ENCODE peak calls at places on chromosomes 7 and 10, in seven cellular contexts. A is SK-N-SH, P is H1, N is K562, O is HCT116, G is GM12878, Q is HepG2. W is an unnamed sample.

GRCh38 chr7:46153951-46154787 is 233.1 kb upstream of the IGFBP3 start:
- DNase-seq in A (no peak), P (no peak), N (no peak), O (no peak), G (peak), Q (peak), W (no peak)

GRCh38 chr7:144738708-144739314 is 97.0 kb downstream of the TPK1 start:
- DNase-seq in A (peak), P (no peak), N (peak), O (peak), G (no peak), Q (peak), W (no peak)

GRCh38 chr7:51366930-51367613 is 50.5 kb upstream of the COBL start:
- DNase-seq in A (peak), P (peak), N (peak), O (no peak), G (no peak), Q (peak), W (peak)

GRCh38 chr7:128811631-128812430 is 18.4 kb upstream of the FLNC start:
- DNase-seq in A (no peak), P (no peak), N (no peak), O (no peak), G (no peak), Q (no peak), W (no peak)

GRCh38 chr10:21603721-21604120 is 69.7 kb downstream of the MLLT10 start:
- DNase-seq in A (no peak), P (no peak), N (no peak), O (no peak), G (no peak), Q (no peak), W (no peak)

GRCh38 chr10:62580396-62580795 is 206.2 kb downstream of the ZNF365 start:
- DNase-seq in A (no peak), P (no peak), N (no peak), O (no peak), G (no peak), Q (no peak), W (no peak)

GRCh38 chr7:78260826-78261225 is 462.3 kb downstream of the PHTF2 start:
- DNase-seq in A (no peak), P (no peak), N (no peak), O (no peak), G (no peak), Q (no peak), W (no peak)

GRCh38 chr10:130160775-130161174 is 24.6 kb downstream of the GLRX3 start:
- DNase-seq in A (no peak), P (no peak), N (no peak), O (no peak), G (no peak), Q (no peak), W (no peak)

GRCh38 chr7:137576481-137576880 is 232.9 kb upstream of the PTN start:
- DNase-seq in A (no peak), P (no peak), N (no peak), O (no peak), G (no peak), Q (no peak), W (no peak)

GRCh38 chr10:119205926-119206602 is 1.3 kb upstream of the GRK5 start:
- DNase-seq in A (peak), P (no peak), N (peak), O (no peak), G (no peak), Q (peak), W (no peak)

GRCh38 chr7:128019330-128019729 is 11.9 kb downstream of the LRRC4 start:
- DNase-seq in A (no peak), P (no peak), N (no peak), O (no peak), G (no peak), Q (no peak), W (no peak)

GRCh38 chr10:59303018-59303417 is 59.3 kb downstream of the FAM13C start:
- DNase-seq in A (no peak), P (no peak), N (no peak), O (no peak), G (no peak), Q (no peak), W (no peak)

GRCh38 chr7:90412458-90413184 is 9.4 kb downstream of the CLDN12 start:
- DNase-seq in A (peak), P (no peak), N (no peak), O (peak), G (no peak), Q (peak), W (no peak)

GRCh38 chr7:121366852-121367431 is 29.2 kb downstream of the FAM3C start:
- DNase-seq in A (peak), P (no peak), N (peak), O (no peak), G (no peak), Q (peak), W (no peak)

GRCh38 chr10:95169522-95169921 is 24.5 kb upstream of the ACSM6 start:
- DNase-seq in A (no peak), P (no peak), N (no peak), O (no peak), G (no peak), Q (no peak), W (no peak)

GRCh38 chr10:47406548-47406869 is 22.4 kb upstream of the ZNF488 start:
- DNase-seq in A (no peak), P (no peak), N (no peak), O (no peak), G (no peak), Q (no peak), W (no peak)

GRCh38 chr10:33201056-33201780 is 133.2 kb downstream of the NRP1 start:
- DNase-seq in A (no peak), P (no peak), N (no peak), O (no peak), G (no peak), Q (no peak), W (no peak)

GRCh38 chr7:95357623-95358022 is 33.3 kb upstream of the PON1 start:
- DNase-seq in A (no peak), P (no peak), N (no peak), O (no peak), G (no peak), Q (peak), W (no peak)

GRCh38 chr10:74432841-74433594 is 282.0 kb downstream of the ADK start:
- DNase-seq in A (peak), P (no peak), N (peak), O (no peak), G (no peak), Q (no peak), W (peak)

GRCh38 chr10:93198401-93199175 is 124.9 kb downstream of the CYP26A1 start:
- DNase-seq in A (no peak), P (no peak), N (no peak), O (no peak), G (no peak), Q (no peak), W (no peak)

GRCh38 chr10:76784076-76784475 is 853.5 kb downstream of the KCNMA1 start:
- DNase-seq in A (no peak), P (no peak), N (no peak), O (no peak), G (no peak), Q (no peak), W (peak)

GRCh38 chr10:131126321-131127121 is 185.0 kb downstream of the TCERG1L start:
- DNase-seq in A (no peak), P (no peak), N (no peak), O (no peak), G (no peak), Q (no peak), W (peak)

GRCh38 chr10:4399571-4399970 is 426.4 kb upstream of the AKR1E2 start:
- DNase-seq in A (no peak), P (no peak), N (no peak), O (no peak), G (no peak), Q (no peak), W (no peak)

GRCh38 chr7:18337425-18337824 is 158.1 kb upstream of the HDAC9 start:
- DNase-seq in A (no peak), P (no peak), N (no peak), O (no peak), G (no peak), Q (no peak), W (no peak)

DNA sequence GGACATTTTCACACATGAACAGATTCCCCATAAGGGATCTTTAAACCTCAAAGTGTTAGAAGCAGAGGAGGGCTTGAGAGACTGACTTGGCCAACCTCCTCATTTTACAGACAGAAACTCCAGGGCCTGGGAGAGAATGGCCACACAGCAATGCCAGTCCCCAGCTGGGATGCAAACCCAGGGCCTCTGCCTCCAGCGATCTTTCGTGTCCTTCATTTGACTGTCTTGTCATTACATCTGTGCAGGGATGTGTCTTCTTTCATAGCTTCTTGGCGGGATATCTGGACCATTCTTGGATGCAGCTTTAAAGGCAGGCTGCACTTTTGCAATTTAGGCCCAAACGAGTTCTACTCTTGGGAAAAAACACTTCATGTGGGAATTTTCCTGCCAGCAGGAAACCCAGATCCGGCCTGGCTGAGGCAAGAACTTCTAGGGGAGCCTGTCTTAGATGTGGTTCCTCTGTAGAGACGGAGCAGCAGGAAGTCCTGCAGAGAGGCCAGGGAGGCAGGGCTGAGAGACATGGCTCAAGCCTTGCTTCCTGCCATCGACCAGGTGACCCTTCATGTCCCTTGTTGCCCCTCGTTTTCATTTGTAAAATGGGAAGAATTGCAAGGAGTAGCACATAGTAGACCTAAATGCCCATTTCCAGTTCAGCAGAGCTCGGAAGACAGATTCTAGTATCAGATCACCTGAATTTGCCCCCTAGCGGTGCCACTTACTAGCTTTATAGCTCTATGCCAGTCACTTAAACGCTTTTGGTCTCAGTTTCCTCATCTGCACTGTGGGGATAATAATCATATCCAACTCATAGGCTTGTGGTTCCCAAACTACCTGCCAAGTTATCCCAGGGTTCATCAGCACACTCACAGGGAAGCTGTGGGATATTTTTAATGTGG is 43.9 kb upstream of the SLC29A3 start:
- DNase-seq in A (no peak), P (no peak), N (no peak), O (no peak), G (no peak), Q (no peak), W (no peak)
- TF ChIP-seq JUND in A (no peak), P (no peak), N (no peak), O (no peak), G (no peak), Q (no peak), W (no peak)

GRCh38 chr10:28054211-28054888 is 55.5 kb upstream of the ODAD2 start:
- DNase-seq in A (no peak), P (no peak), N (no peak), O (peak), G (no peak), Q (no peak), W (no peak)
- TF ChIP-seq JUND in A (no peak), P (no peak), N (no peak), O (peak), G (no peak), Q (no peak), W (no peak)

DNA sequence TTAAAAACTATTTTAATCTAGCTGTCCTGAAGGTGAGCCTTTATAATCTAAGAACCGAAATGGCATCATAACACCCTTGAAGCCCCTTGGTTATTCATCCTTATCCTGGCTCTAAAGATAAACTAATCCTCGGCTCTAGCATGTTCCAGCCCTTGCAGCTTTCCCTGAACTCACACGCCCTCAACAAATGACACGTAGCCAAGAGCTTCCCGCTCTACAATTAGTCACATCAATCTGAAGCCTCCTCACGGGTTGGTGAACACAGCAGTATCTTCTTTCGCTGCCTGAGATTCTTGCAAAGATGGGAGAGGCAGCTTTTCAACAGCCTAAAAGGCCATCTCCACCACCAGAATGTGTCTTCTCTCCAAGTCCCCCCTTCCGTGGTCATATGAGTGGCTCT is 4.1 kb downstream of the FRMD4A start:
- DNase-seq in A (no peak), P (no peak), N (no peak), O (no peak), G (no peak), Q (no peak), W (no peak)
- TF ChIP-seq JUND in A (no peak), P (no peak), N (no peak), O (no peak), G (no peak), Q (no peak), W (no peak)

GRCh38 chr7:43850348-43851116 is 18.8 kb downstream of the MRPS24 start:
- DNase-seq in A (no peak), P (no peak), N (no peak), O (no peak), G (peak), Q (no peak), W (no peak)
- TF ChIP-seq JUND in A (no peak), P (no peak), N (no peak), O (no peak), G (no peak), Q (no peak), W (no peak)

DNA sequence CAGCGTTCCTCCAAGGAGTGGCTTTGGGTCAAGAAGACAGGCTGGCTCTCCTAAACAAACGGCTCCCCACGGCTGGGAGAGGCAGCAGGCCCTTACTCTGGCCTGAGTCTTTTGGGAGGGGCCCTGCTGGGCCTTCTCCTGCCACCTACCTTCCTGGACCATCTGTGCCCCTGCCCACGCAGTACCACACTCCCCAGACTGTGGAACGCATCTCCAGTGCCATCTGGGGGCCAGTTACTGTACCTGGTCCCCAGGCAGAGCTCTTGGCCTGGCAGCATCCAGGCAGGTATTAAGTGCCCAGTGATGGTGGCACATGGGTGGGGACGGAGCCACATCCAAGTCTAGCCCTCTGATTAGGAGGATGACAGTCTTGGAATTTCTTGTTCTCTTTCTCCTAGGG is 14.4 kb downstream of the ALKBH4 start:
- DNase-seq in A (no peak), P (no peak), N (no peak), O (no peak), G (no peak), Q (no peak), W (peak)
- TF ChIP-seq JUND in A (no peak), P (no peak), N (no peak), O (no peak), G (no peak), Q (no peak), W (no peak)

GRCh38 chr10:3353235-3353634 is 180.7 kb upstream of the PITRM1 start:
- DNase-seq in A (no peak), P (no peak), N (no peak), O (no peak), G (no peak), Q (no peak), W (no peak)

GRCh38 chr10:3348561-3348960 is 176.0 kb upstream of the PITRM1 start:
- DNase-seq in A (no peak), P (no peak), N (no peak), O (no peak), G (no peak), Q (no peak), W (no peak)

GRCh38 chr10:3347413-3348147 is 175.0 kb upstream of the PITRM1 start:
- DNase-seq in A (no peak), P (no peak), N (no peak), O (no peak), G (no peak), Q (peak), W (no peak)

GRCh38 chr10:3350790-3351364 is 178.3 kb upstream of the PITRM1 start:
- DNase-seq in A (no peak), P (no peak), N (no peak), O (no peak), G (no peak), Q (no peak), W (no peak)

DNA sequence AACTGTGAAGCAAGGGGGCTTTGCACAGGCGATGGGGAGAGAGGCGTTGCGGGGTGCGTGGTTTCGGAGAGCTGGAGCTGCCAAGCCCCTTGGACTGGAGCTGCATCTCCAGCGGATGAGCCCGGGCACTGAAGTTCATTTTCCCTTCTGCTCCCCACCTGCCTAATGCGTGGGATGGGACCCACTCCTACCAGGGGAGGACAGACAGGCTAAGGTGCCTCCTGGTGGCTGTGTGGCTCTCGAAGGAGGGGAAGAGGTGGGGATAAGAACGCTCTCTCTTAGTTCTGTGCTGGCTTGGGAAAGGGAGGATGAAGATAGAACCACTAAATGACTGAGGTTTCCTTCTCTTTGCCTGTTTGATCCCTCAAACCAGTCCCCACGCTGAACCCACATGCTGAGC is 177.6 kb upstream of the PITRM1 start:
- DNase-seq in A (no peak), P (no peak), N (no peak), O (no peak), G (no peak), Q (no peak), W (no peak)
- TF ChIP-seq JUND in A (no peak), P (no peak), N (no peak), O (no peak), G (no peak), Q (no peak), W (no peak)

DNA sequence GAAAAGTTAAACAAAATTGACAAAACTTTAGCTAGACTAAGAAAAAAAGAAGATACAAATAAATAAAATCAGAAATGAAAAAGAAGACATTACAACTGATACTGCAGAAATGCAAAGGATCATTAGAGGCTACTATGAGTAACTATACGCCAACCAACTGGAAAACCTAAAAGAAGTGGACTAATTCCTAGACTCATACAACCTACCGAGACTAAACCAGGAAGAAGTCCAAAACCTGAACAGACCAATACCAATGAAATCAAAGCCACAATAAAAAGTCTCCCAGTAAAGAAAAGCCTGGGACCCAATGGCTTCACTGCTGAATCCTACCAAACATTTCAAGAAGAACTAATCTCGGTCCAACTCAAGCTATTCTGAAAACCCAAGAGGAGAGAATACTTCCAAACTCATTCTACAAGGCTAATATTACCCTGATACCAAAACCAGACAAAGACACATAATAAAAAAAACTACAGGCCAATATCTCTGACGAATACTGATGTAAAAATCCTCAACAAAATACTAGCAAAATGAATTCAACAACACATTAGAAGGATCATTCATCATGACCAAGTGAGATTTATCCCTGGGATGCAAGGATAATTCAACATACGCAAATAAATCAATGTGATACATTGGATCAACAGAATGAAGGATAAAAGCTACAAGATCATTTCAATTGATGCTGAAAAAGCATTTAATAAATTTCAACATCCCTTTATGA is 20.3 kb downstream of the ELAPOR2 start:
- DNase-seq in A (no peak), P (no peak), N (no peak), O (no peak), G (no peak), Q (no peak), W (no peak)
- TF ChIP-seq JUND in A (no peak), P (no peak), N (no peak), O (no peak), G (no peak), Q (no peak), W (no peak)

GRCh38 chr10:35219906-35220890 is 93.6 kb downstream of the CREM start:
- DNase-seq in A (no peak), P (no peak), N (no peak), O (no peak), G (no peak), Q (peak), W (no peak)

GRCh38 chr10:35219292-35219691 is 92.6 kb downstream of the CREM start:
- DNase-seq in A (no peak), P (no peak), N (no peak), O (no peak), G (no peak), Q (no peak), W (no peak)

GRCh38 chr10:35216303-35216905 is 89.8 kb downstream of the CREM start:
- DNase-seq in A (no peak), P (no peak), N (no peak), O (no peak), G (no peak), Q (peak), W (no peak)

GRCh38 chr10:35217458-35217857 is 90.8 kb downstream of the CREM start:
- DNase-seq in A (no peak), P (no peak), N (no peak), O (no peak), G (no peak), Q (no peak), W (no peak)

DNA sequence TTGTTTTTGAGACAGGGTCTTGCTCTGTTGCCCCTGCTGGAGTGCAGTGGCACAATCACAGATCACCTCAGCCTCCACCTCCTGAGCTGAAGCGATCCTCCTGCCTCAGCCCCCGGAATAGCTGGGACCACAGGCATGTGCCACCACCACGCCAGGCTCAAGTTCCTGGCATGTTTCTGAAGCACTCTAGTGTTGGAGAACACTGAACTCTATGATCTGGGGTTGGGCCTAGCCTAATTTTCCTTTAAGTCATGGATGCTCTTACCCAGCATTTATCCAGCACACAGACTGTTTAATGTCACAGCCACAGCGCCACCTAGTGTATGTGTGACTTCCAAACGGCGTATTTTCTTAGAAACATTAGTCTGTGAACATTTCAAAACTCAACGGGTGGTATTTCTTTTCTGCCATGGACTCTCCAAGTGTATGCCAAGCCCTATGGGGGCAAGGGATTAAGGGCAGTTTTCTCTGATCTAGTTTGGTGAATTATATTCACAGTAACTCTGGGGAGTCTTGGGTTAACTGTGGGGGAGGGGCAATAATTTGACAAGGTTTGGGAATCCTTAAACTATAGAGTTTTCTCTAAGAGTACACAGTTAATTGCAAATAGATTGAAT is 91.8 kb downstream of the CREM start:
- DNase-seq in A (peak), P (no peak), N (peak), O (peak), G (peak), Q (peak), W (peak)
- TF ChIP-seq JUND in A (no peak), P (no peak), N (no peak), O (no peak), G (no peak), Q (no peak), W (no peak)